ENCODE peak calls at places on chromosomes 4 and X, in nine cellular contexts. B is mesenchymal stem cell, C is mammary epithelial cell, A is HCT116, E is left ventricle myocardium inferior, Y is BE2C, L is adrenal gland, X is Karpas-422, F is fibroblast of lung. K is an unnamed sample. For H3K36me3 and H3K27me3, the result is how much of the 10 kb centered on the place peaks cover.

GRCh38 chr4:94803181-94803580 is 45.4 kb downstream of the BMPR1B start:
- DNase-seq in E (no peak), L (no peak), F (no peak), C (no peak), A (no peak), X (no peak), B (no peak), Y (no peak), K (no peak)

GRCh38 chr4:8696369-8697127 is 104.0 kb downstream of the CPZ start:
- DNase-seq in E (no peak), F (no peak), Y (no peak), X (no peak), L (no peak), B (no peak), A (no peak), C (no peak), K (peak)

GRCh38 chr4:119781044-119781443 is 152.4 kb upstream of the PDE5A start:
- DNase-seq in X (no peak), Y (no peak), A (no peak), B (no peak), L (no peak), E (no peak), C (no peak), F (no peak), K (no peak)

GRCh38 chrX:122622800-122623199 is 561.3 kb upstream of the GRIA3 start:
- DNase-seq in E (no peak), Y (no peak), X (no peak), A (no peak), B (no peak), L (no peak), C (no peak), F (no peak), K (no peak)

GRCh38 chrX:50967734-50968133 is 57.2 kb downstream of the BMP15 start:
- DNase-seq in C (peak), E (no peak), F (no peak), A (no peak), L (no peak), B (no peak), Y (no peak), X (no peak), K (no peak)

GRCh38 chr4:67035501-67035900 is 509.8 kb downstream of the CENPC start:
- DNase-seq in B (peak), C (peak), E (no peak), F (no peak), A (no peak), L (no peak), X (no peak), Y (no peak), K (no peak)

GRCh38 chr4:161714022-161714751 is 449.6 kb downstream of the FSTL5 start:
- DNase-seq in L (no peak), C (peak), F (peak), A (peak), X (no peak), Y (no peak), B (peak), E (no peak), K (no peak)

GRCh38 chr4:95547708-95548471 is 883 bp downstream of the UNC5C start:
- DNase-seq in C (peak), A (no peak), B (peak), F (no peak), L (peak), X (no peak), E (peak), Y (peak), K (peak)

GRCh38 chr4:139641218-139641617 is 24.4 kb upstream of the MGST2 start:
- DNase-seq in L (no peak), B (no peak), X (no peak), F (no peak), A (no peak), C (no peak), E (no peak), Y (no peak), K (no peak)

GRCh38 chrX:129647588-129648410 is 7.0 kb downstream of the APLN start:
- DNase-seq in A (no peak), L (no peak), Y (no peak), X (no peak), F (no peak), C (no peak), E (no peak), B (no peak), K (no peak)

GRCh38 chr4:56049428-56050212 is 100.9 kb downstream of the CEP135 start:
- DNase-seq in A (peak), X (peak), L (peak), C (peak), F (peak), B (peak), Y (peak), E (no peak), K (peak)

GRCh38 chrX:52341493-52341892 is 27.3 kb upstream of the XAGE2 start:
- DNase-seq in L (no peak), E (no peak), C (peak), F (no peak), A (peak), X (no peak), Y (no peak), B (no peak), K (no peak)

GRCh38 chrX:153953892-153954617 is 9.6 kb upstream of the RENBP start:
- DNase-seq in X (no peak), C (no peak), B (no peak), F (no peak), E (no peak), A (no peak), L (no peak), Y (no peak), K (peak)

GRCh38 chrX:40470830-40471429 is 109.8 kb upstream of the ATP6AP2 start:
- DNase-seq in C (no peak), E (no peak), X (peak), F (no peak), L (no peak), B (peak), Y (no peak), A (peak), K (peak)

GRCh38 chr4:138890921-138891570 is 124.5 kb upstream of the NOCT start:
- DNase-seq in B (no peak), L (no peak), A (no peak), X (no peak), C (no peak), F (no peak), E (no peak), Y (no peak), K (no peak)

GRCh38 chrX:56994375-56995270 is 718 bp downstream of the SPIN3 start:
- DNase-seq in E (peak), A (no peak), Y (peak), F (no peak), X (no peak), B (no peak), C (no peak), L (no peak), K (peak)

GRCh38 chrX:102651968-102652744 is 873 bp downstream of the GPRASP1 start:
- DNase-seq in Y (peak), F (peak), L (peak), E (no peak), A (no peak), X (no peak), C (no peak), B (peak), K (peak)

GRCh38 chr4:101885574-101885973 is 95.0 kb downstream of the BANK1 start:
- DNase-seq in A (no peak), L (no peak), B (no peak), C (no peak), F (no peak), E (no peak), X (no peak), Y (no peak), K (no peak)

GRCh38 chr4:87543835-87544461 is 14.8 kb upstream of the SPARCL1 start:
- DNase-seq in C (peak), E (no peak), B (peak), F (peak), A (peak), Y (peak), L (peak), X (peak), K (peak)

GRCh38 chrX:154734101-154734781 is 16.6 kb downstream of the GAB3 start:
- DNase-seq in E (no peak), F (peak), A (no peak), B (peak), C (peak), L (no peak), X (no peak), Y (no peak), K (no peak)

GRCh38 chrX:45758319-45758718 is 557.6 kb upstream of the DIPK2B start:
- DNase-seq in B (peak), F (peak), A (no peak), L (no peak), Y (no peak), C (peak), X (no peak), E (no peak), K (no peak)

GRCh38 chr4:67746797-67747495 is 7.2 kb downstream of the GNRHR start:
- DNase-seq in F (peak), L (no peak), B (peak), E (no peak), X (peak), C (peak), A (peak), Y (no peak), K (no peak)

GRCh38 chr4:122772311-122772710 is 39.8 kb downstream of the BBS12 start:
- DNase-seq in F (peak), E (no peak), L (no peak), Y (no peak), B (no peak), C (peak), A (no peak), X (no peak), K (no peak)

GRCh38 chr4:146087856-146088255 is 87.7 kb upstream of the LSM6 start:
- DNase-seq in B (no peak), Y (no peak), X (no peak), C (no peak), F (no peak), E (no peak), L (no peak), A (no peak), K (no peak)

GRCh38 chr4:169045862-169046584 is 36.0 kb upstream of the CBR4 start:
- DNase-seq in B (no peak), F (peak), E (no peak), A (no peak), L (no peak), C (no peak), Y (no peak), X (no peak), K (peak)

GRCh38 chrX:66046612-66047235 is 6.8 kb upstream of the VSIG4 start:
- DNase-seq in C (no peak), A (no peak), B (no peak), F (no peak), X (peak), L (no peak), Y (no peak), E (no peak), K (no peak)

GRCh38 chr4:150176559-150176958 is 98.3 kb downstream of the DCLK2 start:
- DNase-seq in E (peak), Y (peak), B (no peak), C (peak), A (no peak), F (peak), L (no peak), X (no peak), K (no peak)

GRCh38 chr4:37236165-37236564 is 8.4 kb upstream of the NWD2 start:
- DNase-seq in C (peak), X (no peak), B (no peak), A (no peak), L (no peak), E (no peak), Y (no peak), F (no peak), K (no peak)

GRCh38 chr4:154368060-154368459 is 123.5 kb downstream of the DCHS2 start:
- DNase-seq in F (no peak), B (no peak), C (no peak), E (no peak), Y (no peak), L (no peak), X (no peak), A (no peak), K (no peak)

GRCh38 chrX:39648548-39649254 is 449.1 kb downstream of the BCOR start:
- DNase-seq in B (no peak), E (no peak), C (no peak), X (no peak), A (no peak), L (no peak), F (no peak), Y (no peak), K (no peak)

GRCh38 chr4:147714575-147715401 is 17.1 kb upstream of the ARHGAP10 start:
- DNase-seq in E (no peak), Y (no peak), A (no peak), F (peak), L (no peak), X (no peak), B (peak), C (peak), K (no peak)

GRCh38 chr4:165726831-165727230 is 146.2 kb upstream of the TLL1 start:
- DNase-seq in B (no peak), X (no peak), Y (no peak), E (no peak), C (peak), F (no peak), L (no peak), A (no peak), K (no peak)

GRCh38 chrX:152904151-152905080 is 6.5 kb downstream of the ZNF185 start:
- DNase-seq in A (no peak), F (peak), X (peak), E (no peak), C (peak), B (peak), Y (peak), L (peak), K (peak)

GRCh38 chrX:109475174-109475891 is 6.6 kb downstream of the GUCY2F start:
- DNase-seq in L (peak), C (peak), B (peak), E (peak), A (peak), Y (peak), F (peak), X (no peak), K (peak)

GRCh38 chrX:119790977-119791436 is 423 bp downstream of the RPL39 start:
- DNase-seq in E (no peak), L (peak), X (peak), B (peak), C (peak), F (peak), A (no peak), Y (peak), K (peak)

GRCh38 chrX:39639871-39640270 is 457.9 kb downstream of the BCOR start:
- DNase-seq in E (no peak), X (no peak), F (peak), Y (no peak), A (no peak), B (peak), L (no peak), C (peak), K (no peak)

GRCh38 chr4:48008021-48008596 is 8.4 kb downstream of the CNGA1 start:
- DNase-seq in B (peak), C (peak), F (no peak), L (no peak), A (peak), Y (no peak), X (no peak), E (no peak), K (no peak)

GRCh38 chrX:46759645-46759974 is 692 bp upstream of the SLC9A7 start:
- DNase-seq in B (no peak), X (no peak), A (no peak), E (no peak), F (peak), Y (no peak), L (no peak), C (no peak), K (peak)

GRCh38 chrX:54810532-54810931 is 3.0 kb downstream of the MAGED2 start:
- DNase-seq in C (no peak), Y (no peak), L (no peak), B (no peak), F (no peak), E (no peak), X (no peak), A (no peak), K (no peak)
- H3K4me3 ChIP-seq in C (no peak), Y (no peak), L (no peak), B (no peak), F (peak), E (no peak), X (peak), A (no peak), K (no peak)

DNA sequence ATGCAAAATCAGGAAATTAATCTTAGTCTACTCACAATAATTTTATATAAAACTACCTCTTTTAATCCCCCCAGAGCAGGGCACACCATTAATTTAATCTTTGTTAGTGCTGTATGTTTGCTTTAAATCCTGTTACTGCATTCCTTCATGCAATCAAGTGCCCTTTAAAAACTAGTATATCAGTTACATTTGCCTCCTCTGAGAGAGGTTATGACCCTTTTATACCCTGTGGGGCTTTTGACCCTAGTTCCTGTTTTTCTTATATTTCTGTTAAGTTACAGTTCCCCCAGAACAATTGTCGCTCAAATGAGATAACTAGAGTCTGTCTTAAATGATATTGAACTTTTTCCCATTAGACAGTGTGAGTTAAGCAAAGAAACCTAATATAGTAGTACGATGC is 46.2 kb downstream of the GPC4 start:
- DNase-seq in E (no peak), X (no peak), A (no peak), C (no peak), L (no peak), Y (no peak), F (no peak), B (no peak), K (no peak)
- H3K36me3 ChIP-seq in E (under half), X (under half), A (under half), C (under half), L (under half), Y (under half), F (under half), B (under half), K (under half)

GRCh38 chrX:25004040-25004439 is 11.7 kb downstream of the ARX start:
- DNase-seq in F (no peak), E (no peak), B (no peak), L (no peak), X (no peak), Y (no peak), C (no peak), A (no peak), K (peak)
- H3K27me3 ChIP-seq in F (under half), E (half or more), B (half or more), L (half or more), X (under half), Y (under half), C (under half), A (under half), K (half or more)

DNA sequence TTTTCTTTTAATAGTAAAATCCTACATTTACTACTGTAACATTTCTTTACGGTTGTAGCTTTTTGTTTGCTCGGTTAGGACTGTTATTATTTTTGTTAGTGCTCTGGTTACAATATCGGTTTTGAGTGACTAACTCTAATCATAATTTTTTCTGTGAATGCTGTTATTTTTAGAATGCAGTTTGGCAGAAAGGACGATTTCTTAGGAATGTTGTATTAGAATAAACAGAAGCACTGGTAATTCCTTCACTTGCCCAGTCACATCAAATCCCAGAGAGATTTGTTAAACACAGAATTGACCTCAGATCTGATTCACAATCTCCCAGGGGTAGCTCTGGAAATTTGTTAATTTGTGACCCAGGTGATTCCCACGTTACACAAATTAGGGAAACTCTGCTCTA is 21.7 kb downstream of the DDIT4L start:
- DNase-seq in C (no peak), L (no peak), X (no peak), B (peak), Y (no peak), F (peak), E (no peak), A (no peak), K (no peak)
- H3K4me3 ChIP-seq in C (no peak), L (no peak), X (no peak), B (no peak), Y (no peak), F (no peak), E (no peak), A (no peak), K (no peak)

GRCh38 chr4:1727117-1728031 is 6.1 kb downstream of the TACC3 start:
- DNase-seq in E (peak), L (peak), B (peak), X (no peak), C (peak), F (peak), Y (no peak), A (no peak), K (peak)
- H3K36me3 ChIP-seq in E (under half), L (under half), B (under half), X (half or more), C (under half), F (under half), Y (half or more), A (under half), K (half or more)

GRCh38 chrX:12719837-12720236 is 71.4 kb upstream of the PRPS2 start:
- DNase-seq in C (no peak), L (no peak), F (no peak), E (no peak), B (no peak), A (no peak), Y (no peak), X (no peak), K (no peak)
- H3K27me3 ChIP-seq in C (under half), L (under half), F (under half), E (under half), B (under half), A (under half), Y (under half), X (under half), K (under half)

GRCh38 chr4:84126061-84126787 is 372.9 kb downstream of the NKX6-1 start:
- DNase-seq in E (no peak), L (no peak), C (no peak), Y (peak), B (no peak), F (no peak), X (no peak), A (no peak), K (peak)
- H3K4me3 ChIP-seq in E (no peak), L (no peak), C (no peak), Y (no peak), B (no peak), F (no peak), X (no peak), A (no peak), K (peak)

DNA sequence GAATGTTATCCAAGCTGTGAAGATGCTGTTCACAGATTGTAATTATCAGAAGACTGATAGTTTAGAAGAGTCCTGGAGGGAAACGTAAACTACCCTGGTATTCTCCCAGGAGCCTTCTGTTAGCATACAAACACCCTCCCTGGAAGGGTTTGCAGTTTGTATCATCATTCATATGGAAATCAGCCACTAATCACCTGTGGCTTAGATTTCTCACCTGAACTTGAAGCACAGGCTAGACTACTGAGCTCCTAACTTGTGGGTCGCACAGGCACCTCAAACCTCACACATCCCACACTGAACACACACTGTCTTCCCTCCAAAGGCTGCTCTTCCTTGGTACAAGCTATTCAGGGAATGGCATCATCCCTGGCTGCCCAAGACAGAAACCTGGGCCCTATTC is 30.7 kb downstream of the SHISA3 start:
- DNase-seq in X (no peak), Y (no peak), B (no peak), F (no peak), A (no peak), E (no peak), L (no peak), C (no peak), K (peak)
- H3K36me3 ChIP-seq in X (under half), Y (under half), B (under half), F (under half), A (under half), E (under half), L (under half), C (under half), K (under half)

K was measured in H7.